ENCODE peak calls at places on chromosomes 6 and 20, in ten cellular contexts. B is SW480; G is activated CD4-positive, CD25-positive, alpha-beta regulatory T cell; T is HCT116; Z is HTR-8/SVneo; D is WTC11; Y is NCI-H774; O is omental fat pad; I is amniotic stem cell; R is T1000. E is an unnamed sample.

GRCh38 chr6:31896856-31897611 is 464 bp downstream of the EHMT2 start:
- DNase-seq in G (no peak), O (no peak), R (no peak), Z (no peak), D (no peak), T (no peak), B (no peak), I (no peak), Y (no peak), E (peak; percentile 60)

GRCh38 chr20:63919130-63919529 is 24.2 kb downstream of the DNAJC5 start:
- DNase-seq in O (no peak), B (no peak), Z (no peak), T (no peak), R (no peak), Y (no peak), G (no peak), D (no peak), I (no peak), E (no peak)

GRCh38 chr20:25000268-25000801 is 7.8 kb upstream of the APMAP start:
- DNase-seq in O (no peak), I (peak; percentile 28), B (peak; percentile 43), D (no peak), R (peak; percentile 67), Y (peak; percentile 17), Z (peak; percentile 51), T (no peak), G (no peak), E (no peak)

GRCh38 chr6:42104095-42104806 is 38.2 kb downstream of the C6orf132 start:
- DNase-seq in Y (no peak), B (no peak), O (no peak), Z (no peak), D (peak; percentile 85), T (no peak), R (no peak), I (no peak), G (peak; percentile 47), E (no peak)

GRCh38 chr6:143223895-143224294 is 163.2 kb downstream of the AIG1 start:
- DNase-seq in T (no peak), Y (no peak), I (no peak), G (no peak), R (no peak), D (no peak), B (peak; percentile 49), Z (no peak), O (no peak), E (no peak)

GRCh38 chr6:76682842-76683241 is 610.4 kb upstream of the IMPG1 start:
- DNase-seq in Z (no peak), T (peak; percentile 12), I (no peak), Y (peak; percentile 41), O (no peak), D (no peak), G (no peak), R (no peak), B (peak; percentile 9), E (peak; percentile 25)

GRCh38 chr6:1856381-1856780 is 246.7 kb downstream of the FOXC1 start:
- DNase-seq in I (no peak), T (no peak), O (peak; percentile 43), D (no peak), R (no peak), G (no peak), Y (peak; percentile 62), Z (peak; percentile 23), B (no peak), E (peak; percentile 90)

GRCh38 chr6:27836080-27836782 is 76.0 kb downstream of the OR2B2 start:
- DNase-seq in Y (no peak), T (no peak), G (no peak), O (no peak), B (no peak), Z (no peak), D (no peak), R (no peak), I (no peak), E (no peak)

GRCh38 chr6:14795451-14795850 is 450.4 kb upstream of the JARID2 start:
- DNase-seq in T (no peak), B (no peak), I (no peak), O (no peak), D (no peak), Y (no peak), R (no peak), G (no peak), Z (no peak), E (no peak)

GRCh38 chr6:163529605-163530004 is 115.1 kb downstream of the QKI start:
- DNase-seq in B (no peak), T (no peak), Z (peak; percentile 33), D (no peak), Y (no peak), G (no peak), O (no peak), I (peak; percentile 69), R (no peak), E (no peak)

GRCh38 chr6:32614366-32615081 is 22.7 kb upstream of the HLA-DQA1 start:
- DNase-seq in G (no peak), O (no peak), I (no peak), T (no peak), Z (no peak), D (no peak), R (no peak), Y (no peak), B (no peak), E (no peak)

GRCh38 chr20:39155996-39156395 is 193.9 kb downstream of the DHX35 start:
- DNase-seq in O (no peak), B (no peak), T (no peak), I (no peak), D (no peak), Y (no peak), R (no peak), Z (no peak), G (no peak), E (no peak)

GRCh38 chr6:158793432-158793831 is 25.7 kb downstream of the EZR start:
- DNase-seq in T (peak; percentile 68), R (no peak), Y (peak; percentile 6), I (no peak), Z (peak; percentile 46), G (no peak), D (no peak), B (peak; percentile 65), O (no peak), E (peak; percentile 20)

GRCh38 chr6:14964901-14965300 is 281.0 kb upstream of the JARID2 start:
- DNase-seq in B (no peak), Z (no peak), Y (peak; percentile 30), I (no peak), T (no peak), O (no peak), D (no peak), G (no peak), R (no peak), E (no peak)

GRCh38 chr20:7358670-7359069 is 581.6 kb downstream of the HAO1 start:
- DNase-seq in O (no peak), Y (no peak), T (no peak), G (no peak), B (no peak), Z (no peak), I (no peak), D (peak; percentile 23), R (no peak), E (peak; percentile 15)

GRCh38 chr6:167506443-167507231 is 181.8 kb downstream of the TTLL2 start:
- DNase-seq in D (no peak), T (no peak), G (no peak), Y (no peak), Z (no peak), O (no peak), B (no peak), R (no peak), I (no peak), E (no peak)

GRCh38 chr20:3652217-3652616 is 11.0 kb downstream of the GFRA4 start:
- DNase-seq in G (no peak), I (no peak), R (no peak), Y (peak; percentile 29), O (no peak), B (no peak), T (no peak), D (no peak), Z (no peak), E (peak; percentile 19)